ENCODE peak calls at places on chromosomes 11 and 22, in nine cellular contexts. V, L, O, X, B, P, J, G and Q are unnamed samples.

GRCh38 chr11:113841691-113842090 is 33.7 kb downstream of the USP28 start:
- DNase-seq in J (no peak), G (no peak), P (no peak), V (no peak), B (peak; percentile 14), L (no peak), O (no peak), X (no peak), Q (no peak)

GRCh38 chr11:124717786-124718634 is 21.7 kb upstream of the NRGN start:
- DNase-seq in G (no peak), X (no peak), P (peak; percentile 46), O (no peak), L (peak; percentile 54), J (no peak), V (no peak), B (no peak), Q (peak; percentile 48)

GRCh38 chr11:130243816-130244215 is 70.9 kb downstream of the ZBTB44 start:
- DNase-seq in B (no peak), X (no peak), L (no peak), P (no peak), J (no peak), O (no peak), V (no peak), G (no peak), Q (no peak)

GRCh38 chr11:17954395-17955252 is 58.2 kb downstream of the SERGEF start:
- DNase-seq in G (no peak), P (no peak), O (no peak), X (no peak), B (no peak), J (no peak), L (no peak), V (no peak), Q (no peak)

GRCh38 chr11:76891285-76891684 is 30.6 kb downstream of the ACER3 start:
- DNase-seq in V (no peak), G (no peak), O (no peak), P (peak; percentile 20), J (no peak), L (no peak), X (no peak), B (no peak), Q (no peak)

GRCh38 chr22:17303840-17304779 is 65.2 kb upstream of the CECR2 start:
- DNase-seq in B (peak; percentile 44), O (peak; percentile 77), L (no peak), J (no peak), P (no peak), X (no peak), G (no peak), V (no peak), Q (no peak)

GRCh38 chr11:78958444-78958843 is 383.8 kb upstream of the NARS2 start:
- DNase-seq in P (no peak), G (no peak), O (no peak), X (no peak), L (no peak), B (no peak), V (no peak), J (no peak), Q (no peak)

GRCh38 chr22:33564683-33565082 is 355.6 kb downstream of the LARGE1 start:
- DNase-seq in J (no peak), B (no peak), X (no peak), P (no peak), O (no peak), L (no peak), G (no peak), V (no peak), Q (no peak)

GRCh38 chr11:127493330-127493729 is 492.8 kb upstream of the KIRREL3 start:
- DNase-seq in J (no peak), L (no peak), X (peak; percentile 22), V (no peak), B (peak; percentile 48), G (peak; percentile 4), O (no peak), P (peak; percentile 4), Q (no peak)

GRCh38 chr11:72306186-72306585 is 62.2 kb upstream of the PHOX2A start:
- DNase-seq in X (peak; percentile 20), O (no peak), P (no peak), V (no peak), L (no peak), J (no peak), G (no peak), B (no peak), Q (no peak)

GRCh38 chr22:49296561-49296960 is 531.1 kb downstream of the BRD1 start:
- DNase-seq in P (no peak), O (no peak), X (no peak), B (no peak), L (no peak), V (no peak), J (no peak), G (no peak), Q (peak; percentile 19)

GRCh38 chr22:24335529-24335928 is 64.9 kb downstream of the SPECC1L start:
- DNase-seq in X (no peak), P (no peak), J (no peak), V (no peak), B (no peak), O (no peak), G (no peak), L (no peak), Q (no peak)

GRCh38 chr11:134283461-134284230 is 7.5 kb downstream of the GLB1L3 start:
- DNase-seq in B (no peak), G (no peak), X (no peak), V (no peak), J (no peak), P (no peak), L (no peak), O (no peak), Q (no peak)

GRCh38 chr22:49453816-49454215 is 373.9 kb downstream of the BRD1 start:
- DNase-seq in B (no peak), L (no peak), X (no peak), O (no peak), V (no peak), J (no peak), P (no peak), G (no peak), Q (no peak)

GRCh38 chr22:43796567-43796966 is 15.5 kb downstream of the EFCAB6 start:
- DNase-seq in L (no peak), P (peak; percentile 20), J (peak; percentile 6), B (peak; percentile 71), X (peak; percentile 40), V (peak; percentile 28), O (no peak), G (no peak), Q (no peak)

GRCh38 chr22:24693359-24693758 is 81.2 kb downstream of the PIWIL3 start:
- DNase-seq in P (no peak), B (no peak), J (no peak), O (no peak), L (no peak), X (no peak), G (no peak), V (no peak), Q (no peak)

GRCh38 chr11:64294665-64295289 is 3.7 kb downstream of the KCNK4 start:
- DNase-seq in X (no peak), L (no peak), B (no peak), P (no peak), J (no peak), O (no peak), G (no peak), V (no peak), Q (no peak)

GRCh38 chr22:26852176-26852575 is 194.8 kb downstream of the MIAT start:
- DNase-seq in X (no peak), J (no peak), B (peak; percentile 31), O (no peak), V (no peak), P (no peak), G (no peak), L (peak; percentile 85), Q (peak; percentile 76)

GRCh38 chr22:35318346-35319215 is 18.9 kb downstream of the TOM1 start:
- DNase-seq in O (no peak), L (no peak), B (no peak), P (no peak), V (no peak), J (no peak), X (no peak), G (no peak), Q (no peak)

GRCh38 chr11:83008581-83008923 is 63.1 kb downstream of the RAB30 start:
- DNase-seq in G (no peak), P (no peak), X (no peak), J (no peak), V (no peak), L (no peak), B (no peak), O (no peak), Q (no peak)